ENCODE peak calls at places on chromosomes 12 and 14, in ten cellular contexts. Y is adrenal gland, O is keratinocyte, N is SK-N-MC, M is heart left ventricle, D is HFF-Myc, A is aorta, R is skeletal muscle cell, W is coronary artery, T is tibial nerve. G is an unnamed sample.

GRCh38 chr12:85423947-85424346 is 143.9 kb downstream of the ALX1 start:
- DNase-seq in Y (no peak), O (no peak), N (no peak), M (no peak), D (no peak), A (no peak), R (no peak), W (no peak), T (no peak), G (no peak)

GRCh38 chr14:85415015-85415712 is 114.8 kb upstream of the FLRT2 start:
- DNase-seq in Y (peak; percentile 13), O (peak; percentile 97), N (no peak), M (peak; percentile 52), D (peak; percentile 90), A (no peak), R (peak; percentile 89), W (no peak), T (peak; percentile 18), G (peak; percentile 89)

GRCh38 chr12:74449872-74450271 is 87.8 kb upstream of the ATXN7L3B start:
- DNase-seq in Y (no peak), O (no peak), N (no peak), M (no peak), D (no peak), A (no peak), R (peak; percentile 56), W (no peak), T (no peak), G (no peak)

GRCh38 chr14:92710001-92710341 is 38.5 kb downstream of the LGMN start:
- DNase-seq in Y (no peak), O (no peak), N (no peak), M (no peak), D (no peak), A (no peak), R (no peak), W (no peak), T (no peak), G (no peak)

GRCh38 chr12:106247731-106248176 is at the start of gene CKAP4:
- DNase-seq in Y (peak; percentile 82), O (no peak), N (no peak), M (peak; percentile 87), D (no peak), A (peak; percentile 92), R (peak; percentile 64), W (peak; percentile 90), T (peak; percentile 58), G (peak; percentile 77)

GRCh38 chr14:77580964-77581505 is 35.4 kb downstream of the SPTLC2 start:
- DNase-seq in Y (no peak), O (no peak), N (peak; percentile 91), M (no peak), D (peak; percentile 36), A (no peak), R (peak; percentile 64), W (no peak), T (no peak), G (no peak)

GRCh38 chr14:77598366-77599050 is 17.9 kb downstream of the SPTLC2 start:
- DNase-seq in Y (no peak), O (no peak), N (no peak), M (no peak), D (no peak), A (no peak), R (no peak), W (no peak), T (no peak), G (no peak)

GRCh38 chr12:64976131-64976530 is 145.0 kb downstream of the WIF1 start:
- DNase-seq in Y (no peak), O (no peak), N (no peak), M (no peak), D (no peak), A (no peak), R (no peak), W (no peak), T (no peak), G (no peak)

GRCh38 chr12:10716277-10716676 is 6.8 kb downstream of the YBX3 start:
- DNase-seq in Y (no peak), O (no peak), N (no peak), M (no peak), D (no peak), A (no peak), R (no peak), W (no peak), T (no peak), G (no peak)

GRCh38 chr12:10718279-10718821 is 4.8 kb downstream of the YBX3 start:
- DNase-seq in Y (no peak), O (no peak), N (no peak), M (no peak), D (peak; percentile 41), A (no peak), R (peak; percentile 67), W (no peak), T (no peak), G (no peak)

GRCh38 chr12:10717410-10717809 is 5.7 kb downstream of the YBX3 start:
- DNase-seq in Y (no peak), O (no peak), N (no peak), M (no peak), D (no peak), A (no peak), R (no peak), W (no peak), T (no peak), G (no peak)

GRCh38 chr12:10715491-10715890 is 7.6 kb downstream of the YBX3 start:
- DNase-seq in Y (no peak), O (no peak), N (no peak), M (no peak), D (no peak), A (no peak), R (no peak), W (no peak), T (no peak), G (no peak)

DNA sequence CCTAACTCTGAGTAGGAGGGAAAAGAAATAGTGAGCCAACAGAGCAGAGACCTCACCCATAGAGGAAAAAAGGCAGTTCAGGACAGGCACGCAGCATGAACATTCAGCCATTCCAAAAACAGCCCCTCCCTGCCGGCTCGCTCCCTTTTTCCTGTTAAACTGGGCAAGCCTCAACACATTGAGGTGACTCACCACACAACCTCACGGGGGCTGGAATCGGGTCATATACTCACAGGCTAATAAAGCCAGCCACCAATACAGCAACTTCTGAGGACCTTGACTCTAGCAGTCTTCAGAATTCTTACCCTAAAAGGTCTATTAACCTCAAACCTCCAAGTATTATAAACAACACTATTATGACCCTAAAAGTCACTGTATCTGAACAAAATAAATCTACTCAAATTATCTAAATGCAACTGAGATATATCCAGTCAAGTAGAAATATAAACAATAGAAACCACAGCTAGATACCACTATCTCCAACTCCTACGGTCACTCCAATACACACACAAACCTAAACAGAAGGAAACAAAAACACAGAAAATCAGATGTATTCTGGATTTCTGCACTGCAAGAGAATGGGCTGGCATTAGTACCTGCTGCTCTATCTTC is 6.3 kb downstream of the YBX3 start:
- DNase-seq in Y (peak; percentile 75), O (no peak), N (no peak), M (peak; percentile 87), D (peak; percentile 85), A (peak; percentile 91), R (peak; percentile 76), W (peak; percentile 93), T (peak; percentile 65), G (no peak)
- H3K4me3 ChIP-seq in Y (no peak overlapping the region), O (peak overlapping the region; percentile 98), N (no peak overlapping the region), M (peak overlapping the region; percentile 21), D (peak overlapping the region; percentile 36), A (no peak overlapping the region), R (peak overlapping the region; percentile 36), W (peak overlapping the region; percentile 13), T (no peak overlapping the region), G (peak overlapping the region; percentile 12)

DNA sequence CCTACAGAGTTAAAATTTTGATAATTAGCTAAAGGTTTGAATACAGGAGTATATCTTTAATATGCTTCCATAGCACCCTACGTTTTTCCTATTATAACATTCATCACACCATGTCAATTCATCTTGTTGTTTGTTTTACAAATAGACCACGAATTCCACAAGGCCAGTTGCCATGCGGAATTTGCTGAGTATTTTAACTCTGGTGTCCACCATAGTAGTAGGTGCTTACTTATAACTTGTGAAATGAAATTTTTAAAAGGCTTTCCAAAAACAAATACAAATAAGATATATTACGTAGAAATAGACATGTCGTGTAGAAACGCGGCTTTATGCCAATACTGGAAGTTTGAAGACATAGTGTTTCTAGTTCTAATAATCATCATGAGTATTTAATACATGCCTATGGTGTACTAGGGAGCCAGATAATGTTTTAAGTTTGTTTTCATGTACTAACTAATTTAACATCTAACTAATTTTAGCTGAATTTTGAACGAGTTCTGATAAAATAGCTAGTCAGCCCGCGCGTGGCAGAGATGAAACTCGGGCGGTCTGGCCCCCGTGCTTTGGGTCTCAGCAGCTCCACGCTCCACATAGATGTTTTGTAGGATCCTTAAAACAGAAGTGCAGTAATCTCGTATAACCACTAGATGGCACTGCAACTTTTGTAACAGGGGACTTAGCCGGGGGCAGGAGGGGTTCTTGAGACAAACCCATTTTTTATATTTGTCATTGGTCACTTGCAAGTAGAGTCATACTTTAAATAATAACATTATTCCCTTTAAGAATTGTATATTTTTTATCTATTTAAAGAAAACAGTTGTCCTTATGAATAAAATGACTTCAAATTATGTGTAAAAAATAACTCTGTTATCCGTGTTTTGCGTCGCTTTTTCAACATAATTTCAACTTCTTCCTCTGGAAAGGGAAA is 10.2 kb downstream of the CD69 start:
- DNase-seq in Y (peak; percentile 22), O (peak; percentile 28), N (peak; percentile 45), M (no peak), D (peak; percentile 30), A (no peak), R (peak; percentile 12), W (no peak), T (no peak), G (no peak)
- H3K4me3 ChIP-seq in Y (peak overlapping the region; percentile 50), O (no peak overlapping the region), N (peak overlapping the region; percentile 75), M (peak overlapping the region; percentile 22), D (no peak overlapping the region), A (no peak overlapping the region), R (no peak overlapping the region), W (peak overlapping the region; percentile 15), T (no peak overlapping the region), G (no peak overlapping the region)

DNA sequence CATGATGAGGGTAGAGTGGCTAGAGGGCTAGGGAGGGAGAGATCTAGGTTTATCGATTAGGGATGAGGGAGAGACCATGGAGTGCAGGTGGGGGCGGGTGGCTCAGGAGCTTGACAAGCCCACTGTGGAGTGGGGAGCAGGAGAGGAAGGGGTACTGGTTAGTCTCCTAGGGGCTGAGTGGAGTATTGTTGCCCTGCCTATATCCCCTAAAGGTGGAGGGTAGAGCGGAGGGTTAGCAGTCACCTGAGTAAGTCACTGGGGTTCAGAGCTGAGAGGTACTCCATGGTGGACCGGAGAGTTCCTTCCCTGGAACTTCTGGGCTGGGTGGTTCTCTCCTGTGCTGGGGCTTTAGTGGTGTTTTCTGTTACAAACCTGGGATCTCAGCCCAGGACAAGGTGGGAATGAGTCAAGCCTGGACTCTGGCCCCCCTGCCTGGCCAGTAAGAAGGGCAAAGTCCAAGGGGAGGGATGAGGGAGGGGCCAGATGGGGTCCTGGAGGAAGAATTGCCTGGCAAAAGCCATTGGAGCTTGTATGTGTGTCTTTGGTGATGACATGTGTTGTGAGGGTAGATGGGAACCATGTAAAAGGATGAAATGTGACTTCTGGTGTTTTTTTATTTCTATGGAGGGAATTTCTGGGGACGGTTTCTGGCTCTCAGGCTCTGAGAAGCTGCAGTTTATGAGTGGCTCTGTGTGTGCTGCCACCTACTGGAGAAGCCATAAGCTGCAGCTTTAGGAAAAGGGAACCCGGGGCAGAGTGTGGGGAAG is at the start of gene CIDEB:
- DNase-seq in Y (peak; percentile 63), O (no peak), N (no peak), M (peak; percentile 42), D (no peak), A (no peak), R (no peak), W (no peak), T (no peak), G (no peak)
- H3K4me3 ChIP-seq in Y (no peak within 1 kb of the TSS), O (no peak within 1 kb of the TSS), N (no peak within 1 kb of the TSS), M (no peak within 1 kb of the TSS), D (no peak within 1 kb of the TSS), A (no peak within 1 kb of the TSS), R (no peak within 1 kb of the TSS), W (no peak within 1 kb of the TSS), T (no peak within 1 kb of the TSS), G (no peak within 1 kb of the TSS)

DNA sequence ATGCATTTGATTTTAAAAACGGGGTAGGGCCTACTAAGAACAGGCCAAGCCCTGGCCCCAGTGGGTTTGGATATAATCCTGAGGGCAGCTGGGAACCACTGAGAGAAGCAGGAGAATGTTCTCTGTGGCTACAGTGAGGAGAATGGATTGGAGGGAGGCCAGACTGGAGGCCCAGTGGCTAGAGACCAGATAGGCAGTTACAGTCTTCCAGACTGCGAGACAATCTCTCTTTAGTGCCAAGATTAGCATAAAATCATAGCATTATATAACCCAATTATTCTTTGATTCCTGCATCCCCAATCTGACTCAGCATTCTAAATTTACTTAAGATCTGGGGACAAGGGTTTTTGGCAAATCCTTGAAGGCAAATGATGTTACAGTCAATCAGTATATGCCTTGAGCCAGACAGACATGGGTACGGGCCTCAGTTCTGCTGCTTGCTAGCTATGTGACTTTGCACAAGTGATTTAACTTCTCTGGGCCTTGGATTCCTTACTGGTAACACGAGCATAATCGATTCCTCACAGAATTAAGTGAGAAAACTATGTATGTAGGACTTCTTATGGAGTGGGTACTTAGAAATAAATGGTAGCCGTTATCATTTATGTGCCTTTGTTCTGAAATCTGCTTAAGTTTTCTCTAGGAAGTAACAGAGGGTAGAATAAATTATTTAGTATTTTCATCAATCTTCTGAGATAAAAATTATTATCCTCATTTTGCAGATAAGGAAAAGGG is 18.3 kb downstream of the NINJ2 start:
- DNase-seq in Y (no peak), O (no peak), N (no peak), M (peak; percentile 62), D (no peak), A (no peak), R (no peak), W (no peak), T (no peak), G (no peak)
- H3K4me3 ChIP-seq in Y (no peak overlapping the region), O (no peak overlapping the region), N (no peak overlapping the region), M (no peak overlapping the region), D (no peak overlapping the region), A (no peak overlapping the region), R (no peak overlapping the region), W (peak overlapping the region; percentile 7), T (no peak overlapping the region), G (no peak overlapping the region)